ENCODE peak calls at places on chromosomes 11 and 22, in seven cellular contexts. J is HS-5, W is GM04504, T is bronchial epithelial cell, X is mesenchymal stem cell, C is esophagus squamous epithelium, A is lower lobe of right lung. E is an unnamed sample.

GRCh38 chr11:108693852-108694251 is 29.0 kb downstream of the DDX10 start:
- DNase-seq in C (no peak), A (no peak), J (no peak), T (peak), X (peak), W (peak), E (no peak)

GRCh38 chr22:45890351-45890635 is 86.7 kb downstream of the WNT7B start:
- DNase-seq in J (no peak), W (no peak), C (no peak), T (no peak), X (no peak), A (no peak), E (no peak)

GRCh38 chr22:39216143-39216490 is 28.7 kb downstream of the PDGFB start:
- DNase-seq in A (peak), C (no peak), J (no peak), T (no peak), W (no peak), X (no peak), E (no peak)

GRCh38 chr11:102654761-102655160 is 29.6 kb upstream of the MMP20 start:
- DNase-seq in T (no peak), A (no peak), J (no peak), W (no peak), C (no peak), X (no peak), E (no peak)

GRCh38 chr11:113457784-113458183 is 17.4 kb downstream of the DRD2 start:
- DNase-seq in W (no peak), A (no peak), T (no peak), X (no peak), C (no peak), J (no peak), E (no peak)

GRCh38 chr11:35484435-35484834 is 41.0 kb downstream of the PAMR1 start:
- DNase-seq in X (no peak), A (no peak), T (peak), W (peak), J (peak), C (no peak), E (peak)

GRCh38 chr11:118438314-118438931 is 2.1 kb downstream of the KMT2A start:
- DNase-seq in W (peak), A (no peak), X (peak), J (no peak), T (peak), C (no peak), E (peak)

GRCh38 chr11:68002943-68003845 is 703 bp downstream of the UNC93B1 start:
- DNase-seq in C (no peak), T (no peak), W (no peak), A (peak), X (no peak), J (no peak), E (no peak)

GRCh38 chr11:49208006-49208721 is at the start of gene FOLH1:
- DNase-seq in C (no peak), T (peak), J (no peak), A (peak), W (no peak), X (no peak), E (no peak)

GRCh38 chr11:19493446-19493845 is 219.2 kb upstream of the NAV2 start:
- DNase-seq in A (no peak), C (no peak), J (no peak), X (no peak), T (no peak), W (no peak), E (no peak)

GRCh38 chr22:20164863-20165262 is 14.0 kb upstream of the CCDC188 start:
- DNase-seq in J (no peak), C (no peak), A (no peak), T (no peak), X (no peak), W (no peak), E (no peak)

GRCh38 chr11:65489706-65490310 is 9.0 kb upstream of the MALAT1 start:
- DNase-seq in J (no peak), A (no peak), C (no peak), W (no peak), T (no peak), X (no peak), E (no peak)

GRCh38 chr11:12841946-12842630 is 167.0 kb upstream of the RASSF10 start:
- DNase-seq in A (no peak), C (no peak), W (peak), T (peak), X (peak), J (no peak), E (peak)

GRCh38 chr11:130631119-130631518 is 182.7 kb downstream of the ADAMTS15 start:
- DNase-seq in X (peak), A (no peak), W (peak), J (peak), T (peak), C (no peak), E (peak)

GRCh38 chr22:20013382-20013871 is 3.2 kb downstream of the ARVCF start:
- DNase-seq in W (no peak), A (peak), C (no peak), J (no peak), X (peak), T (peak), E (no peak)

GRCh38 chr22:22590136-22590891 is 31.2 kb upstream of the PRAME start:
- DNase-seq in T (no peak), C (no peak), X (no peak), A (no peak), J (no peak), W (no peak), E (no peak)

GRCh38 chr11:118845369-118845768 is 38.3 kb upstream of the CXCR5 start:
- DNase-seq in W (no peak), X (peak), A (no peak), T (peak), C (no peak), J (peak), E (no peak)

GRCh38 chr11:97471480-97471879 is 1081.7 kb downstream of the JRKL start:
- DNase-seq in C (no peak), J (no peak), W (no peak), X (no peak), A (no peak), T (no peak), E (no peak)

GRCh38 chr11:58606930-58607714 is 15.3 kb upstream of the CNTF start:
- DNase-seq in T (no peak), A (no peak), X (no peak), W (no peak), J (no peak), C (no peak), E (no peak)

GRCh38 chr11:63532150-63532549 is 4.5 kb upstream of the PLAAT4 start:
- DNase-seq in W (no peak), X (no peak), T (no peak), A (no peak), C (no peak), J (no peak), E (no peak)

GRCh38 chr22:44155115-44155514 is 25.6 kb upstream of the PARVG start:
- DNase-seq in X (no peak), T (no peak), J (no peak), W (no peak), A (no peak), C (no peak), E (no peak)

GRCh38 chr11:5596611-5597201 is at the start of gene TRIM6:
- DNase-seq in W (no peak), J (no peak), C (no peak), X (peak), T (peak), A (peak), E (no peak)

GRCh38 chr22:32794449-32795213 is 6.9 kb upstream of the TIMP3 start:
- DNase-seq in C (no peak), W (no peak), T (no peak), J (no peak), X (no peak), A (no peak), E (no peak)

E was measured in BJ.